ENCODE peak calls at places on chromosomes 5 and 9, in five cellular contexts. P is brain microvascular endothelial cell, B is iPS-NIHi11, E is A549, Q is Caki2. A is an unnamed sample.

GRCh38 chr9:35649431-35650340 is 1.0 kb downstream of the SIT1 start:
- DNase-seq in P (no peak), B (no peak), E (no peak), Q (no peak), A (no peak)

GRCh38 chr5:91219803-91220371 is 163.2 kb downstream of the ARRDC3 start:
- DNase-seq in P (peak), B (peak), E (peak), Q (peak), A (no peak)

GRCh38 chr5:74562116-74562515 is 78.4 kb downstream of the ENC1 start:
- DNase-seq in P (no peak), B (no peak), E (no peak), Q (no peak), A (no peak)

GRCh38 chr9:86660146-86660545 is 287.2 kb downstream of the GAS1 start:
- DNase-seq in P (peak), B (no peak), E (no peak), Q (no peak), A (peak)

GRCh38 chr5:134131578-134132350 is 17.3 kb downstream of the TCF7 start:
- DNase-seq in P (no peak), B (no peak), E (no peak), Q (no peak), A (no peak)

GRCh38 chr9:133704711-133705181 is 33.4 kb downstream of the SARDH start:
- DNase-seq in P (no peak), B (no peak), E (no peak), Q (no peak), A (no peak)

GRCh38 chr5:158511454-158511853 is 588.3 kb downstream of the EBF1 start:
- DNase-seq in P (no peak), B (no peak), E (no peak), Q (no peak), A (no peak)

GRCh38 chr9:135833864-135834263 is 73.5 kb downstream of the CAMSAP1 start:
- DNase-seq in P (no peak), B (no peak), E (no peak), Q (no peak), A (no peak)

GRCh38 chr5:105812356-105812755 is 1858.4 kb downstream of the EFNA5 start:
- DNase-seq in P (no peak), B (no peak), E (no peak), Q (no peak), A (no peak)

GRCh38 chr5:175681045-175681974 is 23.4 kb downstream of the HRH2 start:
- DNase-seq in P (no peak), B (no peak), E (no peak), Q (no peak), A (no peak)

A was measured in NCI-H226.